ENCODE peak calls at places on chromosome 5, in eight cellular contexts. H, G, V, C, L, Z, X and M are unnamed samples.

GRCh38 chr5:170097934-170098333 is 7.8 kb upstream of the FOXI1 start:
- DNase-seq in C (no peak), Z (no peak), X (no peak), V (peak), G (no peak), H (no peak), L (no peak), M (no peak)

GRCh38 chr5:127772531-127772930 is 69.3 kb downstream of the CCDC192 start:
- DNase-seq in H (no peak), G (no peak), V (no peak), Z (no peak), L (no peak), X (no peak), C (no peak), M (no peak)

GRCh38 chr5:139670369-139671095 is 22.4 kb downstream of the CXXC5 start:
- DNase-seq in H (no peak), C (no peak), X (no peak), V (no peak), G (peak), Z (no peak), L (no peak), M (no peak)

GRCh38 chr5:179051784-179052183 is 8.4 kb upstream of the ZNF354C start:
- DNase-seq in G (no peak), C (no peak), X (no peak), Z (no peak), V (no peak), L (no peak), H (no peak), M (no peak)

GRCh38 chr5:100520348-100520747 is 14.8 kb upstream of the FAM174A start:
- DNase-seq in H (no peak), Z (no peak), L (no peak), C (no peak), G (no peak), V (peak), X (peak), M (no peak)

GRCh38 chr5:10695759-10696543 is 65.1 kb downstream of the DAP start:
- DNase-seq in H (no peak), G (peak), V (no peak), Z (no peak), X (no peak), C (no peak), L (no peak), M (no peak)

GRCh38 chr5:33981408-33982171 is 2.9 kb downstream of the SLC45A2 start:
- DNase-seq in X (no peak), G (peak), V (no peak), L (peak), Z (no peak), C (peak), H (no peak), M (no peak)

GRCh38 chr5:156326718-156327259 is at the start of gene SGCD:
- DNase-seq in G (peak), C (peak), H (peak), Z (peak), V (peak), X (no peak), L (peak), M (peak)

GRCh38 chr5:107604990-107605389 is 65.7 kb downstream of the EFNA5 start:
- DNase-seq in C (no peak), Z (no peak), L (peak), G (no peak), V (no peak), X (no peak), H (no peak), M (no peak)

GRCh38 chr5:112795944-112796678 is 58.4 kb downstream of the APC start:
- DNase-seq in V (no peak), C (no peak), L (no peak), X (no peak), Z (no peak), G (no peak), H (no peak), M (no peak)

GRCh38 chr5:51378778-51379652 is 4.2 kb upstream of the ISL1 start:
- DNase-seq in C (no peak), L (no peak), H (no peak), G (peak), X (peak), V (peak), Z (no peak), M (no peak)